ENCODE peak calls at places on chromosomes 2 and 18, in four cellular contexts. One of them, this sample, is unnamed.

GRCh38 chr2:241268716-241269445 is 46.6 kb downstream of the HDLBP start:
- DNase-seq in HCT116: no peak
- DNase-seq in neural progenitor cell: no peak
- DNase-seq in neuronal stem cell: no peak
- DNase-seq in this sample: no peak

GRCh38 chr2:158561054-158561453 is 104.3 kb downstream of the PKP4 start:
- DNase-seq in neural progenitor cell: no peak
- DNase-seq in HCT116: no peak
- DNase-seq in neuronal stem cell: no peak
- DNase-seq in this sample: no peak

GRCh38 chr2:136139601-136140000 is 21.7 kb upstream of the CXCR4 start:
- DNase-seq in neural progenitor cell: no peak
- DNase-seq in neuronal stem cell: no peak
- DNase-seq in HCT116: no peak
- DNase-seq in this sample: no peak

GRCh38 chr2:25032094-25032493 is 9.8 kb upstream of the EFR3B start:
- DNase-seq in neural progenitor cell: no peak
- DNase-seq in HCT116: no peak
- DNase-seq in neuronal stem cell: no peak
- DNase-seq in this sample: no peak

GRCh38 chr2:44772131-44772530 is 169.4 kb upstream of the SIX3 start:
- DNase-seq in neuronal stem cell: no peak
- DNase-seq in neural progenitor cell: peak
- DNase-seq in HCT116: no peak
- DNase-seq in this sample: no peak

GRCh38 chr2:224595518-224595917 is 10.4 kb upstream of the CUL3 start:
- DNase-seq in neuronal stem cell: no peak
- DNase-seq in neural progenitor cell: no peak
- DNase-seq in HCT116: no peak
- DNase-seq in this sample: no peak

GRCh38 chr18:46315187-46315586 is 211.0 kb downstream of the HAUS1 start:
- DNase-seq in neural progenitor cell: no peak
- DNase-seq in HCT116: no peak
- DNase-seq in neuronal stem cell: no peak
- DNase-seq in this sample: no peak

GRCh38 chr2:232276739-232277313 is 101.7 kb upstream of the ALPP start:
- DNase-seq in neuronal stem cell: no peak
- DNase-seq in HCT116: no peak
- DNase-seq in neural progenitor cell: no peak
- DNase-seq in this sample: peak

GRCh38 chr18:34794346-34794745 is 84.2 kb downstream of the DTNA start:
- DNase-seq in neuronal stem cell: peak
- DNase-seq in neural progenitor cell: peak
- DNase-seq in HCT116: no peak
- DNase-seq in this sample: no peak
- H3K9ac ChIP-seq in neuronal stem cell: no peak
- H3K9ac ChIP-seq in neural progenitor cell: no peak
- H3K9ac ChIP-seq in HCT116: no peak
- H3K9ac ChIP-seq in this sample: no peak

DNA sequence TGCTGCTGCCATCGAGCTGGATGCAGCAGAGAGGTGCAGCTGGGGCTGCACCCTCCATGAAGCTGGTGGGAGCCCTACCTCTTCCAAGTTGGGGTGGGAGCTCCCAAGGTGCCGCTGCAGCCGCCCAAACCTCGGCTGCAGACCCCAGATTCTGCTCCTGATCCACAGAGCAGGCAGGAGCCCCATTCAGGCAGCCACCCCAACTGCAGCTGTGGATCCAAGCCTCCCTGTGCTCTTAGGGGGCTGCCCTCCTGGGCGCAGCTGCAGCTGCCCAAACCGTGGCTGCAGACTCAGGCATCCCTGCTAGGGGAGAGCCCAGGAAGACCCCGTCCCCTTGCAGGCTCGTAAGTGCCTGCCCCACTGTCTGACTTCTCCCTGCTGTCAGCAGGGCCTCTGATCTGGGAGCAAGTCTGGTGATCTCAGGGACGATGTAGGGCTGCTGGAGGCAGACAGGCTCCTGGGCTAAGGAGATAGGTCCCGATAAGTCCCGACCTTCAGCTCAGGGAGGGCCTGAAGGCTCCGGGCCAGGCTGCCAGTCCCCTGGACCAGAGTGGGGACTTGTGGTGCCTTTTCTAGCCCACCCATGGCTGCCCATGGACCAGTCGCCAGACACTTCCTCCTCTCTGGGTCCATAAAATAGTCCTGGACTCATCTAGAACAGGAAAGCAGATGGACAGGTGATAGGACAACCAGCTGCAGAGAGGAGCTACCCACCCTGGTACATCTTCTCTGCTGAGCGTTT is 767.1 kb upstream of the CDH7 start:
- DNase-seq in neuronal stem cell: no peak
- DNase-seq in neural progenitor cell: no peak
- DNase-seq in HCT116: no peak
- DNase-seq in this sample: no peak
- H3K9ac ChIP-seq in neuronal stem cell: no peak
- H3K9ac ChIP-seq in neural progenitor cell: no peak
- H3K9ac ChIP-seq in HCT116: no peak
- H3K9ac ChIP-seq in this sample: no peak

DNA sequence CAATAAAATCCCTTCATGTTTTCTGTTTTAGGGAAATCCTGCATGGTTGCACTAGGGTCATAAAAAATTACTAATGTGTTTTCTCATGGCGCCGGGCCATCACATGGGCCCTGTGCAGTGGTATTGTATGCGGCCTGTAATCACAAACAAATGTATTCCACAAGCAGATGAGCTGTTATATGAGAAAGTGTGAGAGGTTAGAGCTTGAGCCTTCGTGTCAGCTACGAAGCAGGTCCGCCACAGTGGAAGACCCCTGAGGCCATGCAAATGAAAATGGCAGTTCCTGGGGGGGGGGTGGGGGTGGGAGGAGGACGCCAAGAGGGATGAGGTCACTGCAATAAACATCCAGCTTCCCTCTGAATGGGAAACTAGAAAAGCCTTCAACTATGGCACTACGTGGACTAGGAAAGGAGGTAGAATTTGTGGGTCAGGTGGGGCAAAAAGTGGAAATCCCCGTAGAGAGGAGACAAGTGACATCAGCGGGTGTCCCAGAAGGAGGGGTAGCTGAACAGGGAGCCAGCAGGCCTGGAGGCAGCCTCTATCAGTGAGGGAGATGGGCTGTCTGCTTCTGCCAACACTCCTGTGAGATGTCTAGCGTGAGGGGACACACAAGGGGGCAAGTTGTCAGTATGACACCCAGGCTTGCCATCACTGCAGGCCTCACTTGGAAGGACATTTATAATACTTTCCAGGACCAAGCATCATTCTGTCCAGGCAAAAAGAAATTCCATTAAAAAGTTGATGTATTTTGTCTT is 130.3 kb upstream of the CTAGE1 start:
- DNase-seq in neuronal stem cell: no peak
- DNase-seq in HCT116: no peak
- DNase-seq in neural progenitor cell: no peak
- DNase-seq in this sample: no peak
- H3K9ac ChIP-seq in neuronal stem cell: no peak
- H3K9ac ChIP-seq in HCT116: no peak
- H3K9ac ChIP-seq in neural progenitor cell: no peak
- H3K9ac ChIP-seq in this sample: no peak

GRCh38 chr2:120868366-120868765 is 132.7 kb downstream of the GLI2 start:
- DNase-seq in neuronal stem cell: no peak
- DNase-seq in neural progenitor cell: no peak
- DNase-seq in HCT116: no peak
- DNase-seq in this sample: no peak
- H3K9ac ChIP-seq in neuronal stem cell: no peak
- H3K9ac ChIP-seq in neural progenitor cell: no peak
- H3K9ac ChIP-seq in HCT116: no peak
- H3K9ac ChIP-seq in this sample: no peak

GRCh38 chr2:168889635-168890005 is 610 bp downstream of the SPC25 start:
- DNase-seq in neural progenitor cell: no peak
- DNase-seq in neuronal stem cell: no peak
- DNase-seq in HCT116: no peak
- DNase-seq in this sample: no peak
- H3K9ac ChIP-seq in neural progenitor cell: peak
- H3K9ac ChIP-seq in neuronal stem cell: no peak
- H3K9ac ChIP-seq in HCT116: peak
- H3K9ac ChIP-seq in this sample: peak

DNA sequence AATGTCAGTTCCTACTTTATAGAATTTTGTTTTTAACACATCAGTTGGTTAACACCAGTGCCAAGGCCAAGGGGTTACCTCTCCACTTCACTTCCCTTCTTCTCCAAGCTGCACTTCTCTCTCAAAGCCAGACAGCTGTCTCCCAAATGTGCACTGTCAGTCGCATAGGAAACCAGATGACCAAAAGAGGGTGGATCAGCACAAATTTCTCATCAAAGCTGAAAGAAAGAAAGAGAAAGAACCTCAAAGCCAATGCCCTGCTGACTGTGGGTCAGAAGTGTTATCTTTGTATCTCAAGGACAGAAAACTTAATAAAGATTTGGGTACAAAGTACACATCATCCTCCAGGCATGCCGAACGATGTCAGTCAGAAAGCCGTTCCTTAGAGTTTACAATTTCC is 32.2 kb downstream of the SPATS2L start:
- DNase-seq in neural progenitor cell: no peak
- DNase-seq in HCT116: no peak
- DNase-seq in neuronal stem cell: no peak
- DNase-seq in this sample: no peak
- H3K9ac ChIP-seq in neural progenitor cell: no peak
- H3K9ac ChIP-seq in HCT116: no peak
- H3K9ac ChIP-seq in neuronal stem cell: no peak
- H3K9ac ChIP-seq in this sample: no peak

GRCh38 chr18:61893971-61894750 is 1.4 kb upstream of the RNF152 start:
- DNase-seq in HCT116: peak
- DNase-seq in neural progenitor cell: peak
- DNase-seq in neuronal stem cell: peak
- DNase-seq in this sample: no peak
- H3K9ac ChIP-seq in HCT116: no peak
- H3K9ac ChIP-seq in neural progenitor cell: peak
- H3K9ac ChIP-seq in neuronal stem cell: peak
- H3K9ac ChIP-seq in this sample: peak

GRCh38 chr2:207166039-207166348 is 246 bp upstream of the KLF7 start:
- DNase-seq in neuronal stem cell: peak
- DNase-seq in HCT116: peak
- DNase-seq in neural progenitor cell: peak
- DNase-seq in this sample: peak
- H3K9ac ChIP-seq in neuronal stem cell: no peak
- H3K9ac ChIP-seq in HCT116: peak
- H3K9ac ChIP-seq in neural progenitor cell: peak
- H3K9ac ChIP-seq in this sample: peak

GRCh38 chr18:74292541-74292858 is 737 bp upstream of the CYB5A start:
- DNase-seq in HCT116: no peak
- DNase-seq in neural progenitor cell: no peak
- DNase-seq in neuronal stem cell: no peak
- DNase-seq in this sample: no peak
- H3K9ac ChIP-seq in HCT116: no peak
- H3K9ac ChIP-seq in neural progenitor cell: no peak
- H3K9ac ChIP-seq in neuronal stem cell: no peak
- H3K9ac ChIP-seq in this sample: peak

This sample was measured in NT2/D1.